ENCODE peak calls at places on chromosomes 12 and 14, in eight cellular contexts. A is MM.1S, U is keratinocyte, Q is fibroblast of lung, J is HCT116, R is mammary epithelial cell, G is neural progenitor cell, I is HepG2. C is an unnamed sample.

GRCh38 chr12:132164426-132164825 is 20.2 kb downstream of the NOC4L start:
- DNase-seq in R (no peak), Q (no peak), J (no peak), I (no peak), U (no peak), A (no peak), G (no peak), C (no peak)

GRCh38 chr12:24742378-24742777 is 206.5 kb downstream of the BCAT1 start:
- DNase-seq in I (no peak), R (no peak), J (no peak), G (no peak), Q (no peak), U (no peak), A (no peak), C (no peak)

GRCh38 chr12:38905480-38906351 is at the start of gene CPNE8:
- DNase-seq in I (no peak), Q (no peak), G (peak; percentile 75), A (peak; percentile 68), R (peak; percentile 76), J (peak; percentile 48), U (no peak), C (peak; percentile 68)

GRCh38 chr12:31362115-31362758 is 36.3 kb upstream of the SINHCAF start:
- DNase-seq in U (no peak), Q (no peak), A (peak; percentile 75), R (peak; percentile 25), I (peak; percentile 66), G (peak; percentile 72), J (no peak), C (peak; percentile 54)

GRCh38 chr14:42683690-42684089 is 1077.0 kb downstream of the LRFN5 start:
- DNase-seq in J (no peak), Q (peak; percentile 76), I (no peak), G (no peak), R (no peak), U (no peak), A (no peak), C (no peak)

GRCh38 chr14:104582649-104583048 is 3.1 kb downstream of the C14orf180 start:
- DNase-seq in Q (no peak), A (no peak), I (no peak), U (no peak), J (no peak), G (no peak), R (no peak), C (no peak)

GRCh38 chr12:37672655-37673260 is 643.8 kb upstream of the ALG10B start:
- DNase-seq in Q (no peak), U (no peak), A (no peak), G (no peak), R (peak; percentile 1), J (no peak), I (no peak), C (peak; percentile 0)

GRCh38 chr14:90815817-90816662 is at the start of gene TTC7B:
- DNase-seq in I (no peak), Q (peak; percentile 20), J (no peak), G (peak; percentile 86), R (peak; percentile 5), U (no peak), A (peak; percentile 10), C (peak; percentile 72)

GRCh38 chr12:11621797-11622423 is 27.6 kb upstream of the ETV6 start:
- DNase-seq in G (no peak), A (peak; percentile 14), J (no peak), R (no peak), Q (no peak), U (no peak), I (peak; percentile 29), C (peak; percentile 25)

GRCh38 chr14:64636208-64636979 is 67.8 kb upstream of the PLEKHG3 start:
- DNase-seq in J (peak; percentile 47), R (peak; percentile 29), A (peak; percentile 37), U (no peak), Q (peak; percentile 68), G (peak; percentile 81), I (peak; percentile 27), C (peak; percentile 84)

GRCh38 chr12:50546441-50547318 is 41.9 kb downstream of the DIP2B start:
- DNase-seq in I (no peak), U (no peak), J (no peak), A (no peak), R (no peak), G (no peak), Q (no peak), C (no peak)

GRCh38 chr14:77615231-77616132 is 955 bp downstream of the SPTLC2 start:
- DNase-seq in G (peak; percentile 28), Q (peak; percentile 20), J (no peak), R (peak; percentile 64), U (no peak), I (no peak), A (no peak), C (peak; percentile 39)

GRCh38 chr12:127240249-127240929 is 1026.6 kb upstream of the TMEM132C start:
- DNase-seq in Q (no peak), A (no peak), G (no peak), J (no peak), I (no peak), U (no peak), R (no peak), C (no peak)

GRCh38 chr14:64656986-64657385 is 47.2 kb upstream of the PLEKHG3 start:
- DNase-seq in G (no peak), I (no peak), R (peak; percentile 35), U (no peak), A (no peak), Q (peak; percentile 85), J (no peak), C (no peak)

GRCh38 chr12:90235642-90236041 is 527.0 kb upstream of the ATP2B1 start:
- DNase-seq in A (no peak), I (no peak), Q (peak; percentile 47), G (no peak), R (peak; percentile 97), J (no peak), U (peak; percentile 92), C (no peak)

DNA sequence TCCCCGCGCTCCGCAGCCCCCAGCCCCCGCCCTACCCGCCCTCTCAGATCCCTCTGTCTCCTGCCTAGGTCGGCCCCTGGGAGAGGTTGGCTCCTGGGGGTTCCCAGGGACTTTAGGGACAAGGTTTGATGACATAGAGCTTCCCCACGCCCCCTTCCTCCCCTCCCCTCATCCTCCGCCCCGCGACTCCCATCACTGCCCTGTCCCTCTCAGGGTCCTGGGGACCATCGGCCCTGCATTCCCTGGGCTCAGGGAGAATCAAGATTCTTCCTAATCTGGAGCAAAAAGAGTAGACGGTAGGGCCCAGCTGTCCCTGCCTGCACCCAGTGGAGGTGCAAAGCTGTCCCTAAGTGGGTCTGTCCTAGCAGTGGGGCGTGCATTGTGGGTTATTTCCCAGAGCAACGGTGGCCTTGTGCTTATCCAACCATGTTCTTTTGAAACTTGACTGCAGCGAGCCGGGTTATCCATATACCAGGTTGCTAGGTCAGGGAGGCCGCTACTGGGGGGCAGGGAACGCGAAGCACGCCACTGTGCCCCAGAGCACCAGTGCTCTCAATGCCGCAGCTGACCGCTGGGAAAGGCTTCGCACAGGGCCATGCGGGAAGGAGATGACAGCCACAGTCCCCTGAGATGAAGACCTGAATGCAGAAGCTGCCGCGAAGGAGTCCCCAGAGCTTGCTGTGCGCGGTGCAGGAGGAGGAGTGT is 124.4 kb upstream of the PRMT8 start:
- DNase-seq in G (no peak), J (no peak), I (no peak), Q (no peak), U (no peak), R (no peak), A (no peak), C (peak; percentile 53)
- TF ChIP-seq EZH2 in G (peak; percentile 38), J (no peak), I (no peak), Q (peak; percentile 63), U (no peak), R (no peak), A (no peak), C (peak; percentile 46)

DNA sequence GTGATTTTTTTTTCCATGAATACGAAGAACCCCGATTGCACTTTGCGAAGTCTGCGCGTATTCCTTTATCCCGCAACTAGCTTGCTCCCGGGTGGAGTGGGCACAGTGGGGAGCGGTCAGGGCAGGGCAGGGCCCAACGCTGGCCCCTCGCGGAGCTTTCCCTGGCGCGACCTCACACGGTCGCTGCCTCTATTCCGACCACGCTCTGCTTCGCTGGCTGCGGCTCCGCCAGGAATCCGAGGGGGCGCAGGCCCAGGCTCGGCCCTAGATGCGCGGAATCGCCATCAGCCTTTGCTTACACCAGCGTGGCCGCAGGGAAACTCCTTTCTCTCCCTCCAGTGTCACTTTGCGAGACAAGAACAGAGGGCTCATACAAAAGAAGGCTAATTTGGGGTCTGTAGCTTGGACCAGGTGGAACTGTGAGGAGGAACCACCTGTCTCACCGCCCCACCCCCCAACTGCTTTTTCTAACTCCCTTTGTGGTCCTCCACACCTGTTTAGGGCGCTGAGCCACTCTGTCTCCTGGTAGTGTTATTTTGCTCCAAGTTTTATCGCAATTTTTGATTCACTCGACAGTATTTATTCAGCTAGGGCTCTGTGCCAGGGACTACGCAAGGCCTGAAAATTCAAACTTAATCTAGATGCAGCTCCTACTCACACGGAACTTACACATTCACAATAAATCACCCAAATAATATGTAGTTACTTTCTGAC is 3.1 kb upstream of the NKX2-1 start:
- DNase-seq in Q (no peak), U (no peak), I (no peak), R (no peak), A (no peak), J (no peak), G (peak; percentile 73), C (peak; percentile 40)
- TF ChIP-seq EZH2 in Q (no peak), U (peak; percentile 30), I (no peak), R (no peak), A (no peak), J (no peak), G (peak; percentile 90), C (peak; percentile 87)

DNA sequence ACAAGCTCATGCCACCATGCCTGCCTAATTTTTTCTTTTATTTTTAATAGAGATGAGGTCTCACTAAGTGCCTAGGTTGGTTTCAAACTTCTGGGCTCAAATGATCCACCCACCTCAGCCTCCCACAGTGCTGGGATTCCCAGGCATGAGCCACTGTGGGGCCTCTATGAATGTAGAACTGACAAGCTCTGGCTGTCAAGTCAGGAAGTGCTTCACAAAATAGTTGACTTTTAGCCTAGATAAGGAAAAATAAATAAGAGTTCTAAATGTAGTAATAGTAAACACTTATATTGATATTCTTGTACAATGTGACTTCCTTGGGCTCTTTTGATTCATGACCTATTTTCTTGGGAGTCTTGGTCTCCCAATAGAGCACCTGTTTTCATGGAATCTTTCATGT is 40.0 kb downstream of the RMST start:
- DNase-seq in R (no peak), A (no peak), I (no peak), Q (no peak), G (no peak), U (no peak), J (no peak), C (no peak)
- TF ChIP-seq EZH2 in R (no peak), A (no peak), I (no peak), Q (no peak), G (no peak), U (no peak), J (no peak), C (no peak)

DNA sequence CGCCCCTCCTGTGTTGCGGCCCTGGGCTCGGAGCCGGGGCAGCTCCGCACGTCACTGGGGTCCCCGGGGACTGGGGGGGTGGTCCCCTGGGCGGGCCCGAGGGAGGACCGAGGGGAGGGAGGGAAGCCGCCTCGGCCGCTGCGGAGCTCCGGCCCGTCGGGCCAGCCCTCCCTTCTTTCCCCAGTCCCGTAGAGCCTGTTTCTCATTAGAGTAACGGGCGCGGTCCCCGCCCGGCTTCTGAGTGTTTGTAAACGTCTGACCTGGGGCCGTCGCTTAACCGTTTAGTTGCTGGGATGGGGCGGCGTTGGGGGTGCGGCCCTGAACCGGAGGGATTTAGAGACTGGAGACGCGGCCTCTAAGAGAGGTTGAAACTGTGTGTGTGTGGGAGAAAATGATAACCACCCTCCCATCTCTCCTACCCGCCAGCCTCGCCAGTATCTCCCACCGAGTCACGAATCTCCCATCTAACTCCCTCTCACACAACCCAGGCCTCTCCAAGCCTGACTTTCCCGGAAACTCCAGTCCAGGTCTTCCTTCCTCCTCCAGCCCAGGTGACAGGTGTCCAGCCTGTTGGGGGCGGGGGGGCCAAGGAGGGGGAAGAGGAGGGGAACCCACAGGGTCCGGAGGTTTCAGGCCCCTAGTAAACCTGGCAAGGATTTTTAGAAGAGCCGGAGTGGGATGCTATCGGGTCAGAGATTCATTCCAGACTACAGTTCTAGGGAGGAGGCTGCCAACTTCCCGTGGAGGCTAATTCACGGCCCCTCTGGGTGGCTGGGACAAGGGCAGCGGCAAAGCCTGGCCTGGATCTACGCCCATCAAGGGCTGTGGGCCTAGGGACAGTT is 1.1 kb upstream of the NFATC4 start:
- DNase-seq in A (peak; percentile 86), Q (peak; percentile 96), R (peak; percentile 75), J (peak; percentile 97), U (no peak), I (peak; percentile 92), G (peak; percentile 97), C (peak; percentile 97)
- TF ChIP-seq EZH2 in A (no peak), Q (no peak), R (no peak), J (no peak), U (no peak), I (no peak), G (no peak), C (no peak)